ENCODE peak calls at places on chromosomes 2 and 18, in ten cellular contexts. F is adrenal gland, N is OCI-LY7, Q is pancreas, M is body of pancreas, G is aorta, H is heart left ventricle, B is PC-3, R is heart right ventricle, S is Peyer's patch. D is an unnamed sample. For H3K36me3 and H3K9me3, the result is how much of the 10 kb centered on the place peaks cover.

GRCh38 chr2:3214827-3215404 is 162.7 kb downstream of the EIPR1 start:
- DNase-seq in F (no peak), N (no peak), Q (no peak), M (no peak), G (no peak), H (no peak), B (no peak), R (no peak), S (no peak), D (no peak)

GRCh38 chr18:12362473-12363174 is 14.4 kb downstream of the AFG3L2 start:
- DNase-seq in F (peak), N (no peak), Q (no peak), M (no peak), G (no peak), H (peak), B (no peak), R (no peak), S (no peak), D (no peak)

GRCh38 chr2:229270551-229271410 is at the start of gene PID1:
- DNase-seq in F (peak), N (no peak), Q (no peak), M (peak), G (peak), H (no peak), B (peak), R (peak), S (no peak), D (peak)

GRCh38 chr2:98560256-98560771 is 48.0 kb downstream of the COA5 start:
- DNase-seq in F (peak), N (no peak), Q (no peak), M (no peak), G (peak), H (peak), B (peak), R (peak), S (no peak), D (no peak)

GRCh38 chr2:195343942-195344530 is 313.0 kb upstream of the SLC39A10 start:
- DNase-seq in F (no peak), N (no peak), Q (no peak), M (no peak), G (no peak), H (no peak), B (peak), R (no peak), S (no peak), D (no peak)

GRCh38 chr18:12679183-12679786 is 21.4 kb upstream of the SPIRE1 start:
- DNase-seq in F (peak), N (no peak), Q (no peak), M (peak), G (no peak), H (peak), B (peak), R (peak), S (peak), D (peak)

GRCh38 chr2:217261452-217261851 is 401.6 kb upstream of the TNP1 start:
- DNase-seq in F (no peak), N (no peak), Q (no peak), M (no peak), G (no peak), H (no peak), B (no peak), R (no peak), S (no peak), D (no peak)

GRCh38 chr2:170321526-170321925 is 143.6 kb downstream of the MYO3B start:
- DNase-seq in F (no peak), N (no peak), Q (no peak), M (no peak), G (no peak), H (no peak), B (no peak), R (no peak), S (no peak), D (no peak)

GRCh38 chr18:56637897-56638231 is 528 bp downstream of the TXNL1 start:
- DNase-seq in F (peak), N (peak), Q (no peak), M (peak), G (peak), H (no peak), B (peak), R (no peak), S (no peak), D (no peak)

GRCh38 chr2:39696072-39696471 is 30.4 kb downstream of the TMEM178A start:
- DNase-seq in F (no peak), N (no peak), Q (no peak), M (no peak), G (no peak), H (no peak), B (no peak), R (no peak), S (no peak), D (no peak)

GRCh38 chr18:44185981-44186380 is 494.7 kb upstream of the SETBP1 start:
- DNase-seq in F (no peak), N (no peak), Q (no peak), M (no peak), G (no peak), H (no peak), B (no peak), R (no peak), S (no peak), D (no peak)

GRCh38 chr2:167784071-167784400 is 463.4 kb downstream of the STK39 start:
- DNase-seq in F (no peak), N (no peak), Q (no peak), M (no peak), G (no peak), H (no peak), B (no peak), R (no peak), S (no peak), D (no peak)

GRCh38 chr2:17672583-17673317 is 80.9 kb downstream of the SMC6 start:
- DNase-seq in F (no peak), N (no peak), Q (no peak), M (no peak), G (no peak), H (no peak), B (peak), R (no peak), S (no peak), D (no peak)

GRCh38 chr2:230899786-230900185 is 25.3 kb downstream of the GPR55 start:
- DNase-seq in F (no peak), N (no peak), Q (no peak), M (no peak), G (peak), H (no peak), B (no peak), R (no peak), S (no peak), D (no peak)

GRCh38 chr18:74598350-74599001 is 806 bp downstream of the ZNF407 start:
- DNase-seq in F (peak), N (peak), Q (peak), M (peak), G (peak), H (peak), B (peak), R (peak), S (peak), D (peak)

GRCh38 chr2:200077838-200078237 is 122.5 kb downstream of the MAIP1 start:
- DNase-seq in F (no peak), N (no peak), Q (no peak), M (no peak), G (no peak), H (no peak), B (peak), R (no peak), S (no peak), D (no peak)

GRCh38 chr2:160358051-160358450 is 135.6 kb downstream of the RBMS1 start:
- DNase-seq in F (no peak), N (no peak), Q (no peak), M (no peak), G (no peak), H (no peak), B (peak), R (no peak), S (no peak), D (no peak)

GRCh38 chr2:60215295-60215990 is 338.0 kb downstream of the BCL11A start:
- DNase-seq in F (no peak), N (no peak), Q (peak), M (peak), G (no peak), H (no peak), B (no peak), R (no peak), S (peak), D (no peak)

GRCh38 chr18:46344416-46345180 is 240.4 kb downstream of the HAUS1 start:
- DNase-seq in F (no peak), N (no peak), Q (no peak), M (no peak), G (no peak), H (no peak), B (no peak), R (no peak), S (no peak), D (peak)

GRCh38 chr2:121634354-121635307 is 14.6 kb downstream of the CLASP1 start:
- DNase-seq in F (no peak), N (no peak), Q (no peak), M (no peak), G (no peak), H (no peak), B (peak), R (no peak), S (no peak), D (no peak)

GRCh38 chr2:237061356-237061755 is 24.3 kb upstream of the COPS8 start:
- DNase-seq in F (no peak), N (no peak), Q (no peak), M (no peak), G (no peak), H (no peak), B (no peak), R (no peak), S (no peak), D (no peak)

GRCh38 chr2:64404743-64405142 is 49.2 kb upstream of the LGALSL start:
- DNase-seq in F (peak), N (no peak), Q (peak), M (peak), G (no peak), H (peak), B (peak), R (peak), S (peak), D (peak)

GRCh38 chr18:49814147-49814499 is 790 bp upstream of the ACAA2 start:
- DNase-seq in F (peak), N (no peak), Q (peak), M (peak), G (peak), H (peak), B (peak), R (no peak), S (peak), D (peak)

GRCh38 chr2:67565761-67566160 is 168.6 kb downstream of the ETAA1 start:
- DNase-seq in F (no peak), N (no peak), Q (no peak), M (no peak), G (no peak), H (peak), B (peak), R (no peak), S (no peak), D (no peak)

GRCh38 chr2:217418090-217418489 is 558.2 kb upstream of the TNP1 start:
- DNase-seq in F (no peak), N (no peak), Q (no peak), M (no peak), G (no peak), H (no peak), B (no peak), R (no peak), S (no peak), D (no peak)

GRCh38 chr2:157761520-157761919 is 114.6 kb downstream of the ACVR1 start:
- DNase-seq in F (no peak), N (no peak), Q (no peak), M (no peak), G (no peak), H (no peak), B (peak), R (no peak), S (no peak), D (no peak)

GRCh38 chr2:112182581-112183034 is 44.4 kb downstream of the FBLN7 start:
- DNase-seq in F (no peak), N (no peak), Q (no peak), M (no peak), G (no peak), H (no peak), B (no peak), R (no peak), S (peak), D (no peak)

GRCh38 chr18:46571756-46572155 is 85.3 kb downstream of the LOXHD1 start:
- DNase-seq in F (no peak), N (no peak), Q (no peak), M (no peak), G (no peak), H (no peak), B (no peak), R (no peak), S (no peak), D (no peak)

GRCh38 chr18:77140439-77141109 is 8.0 kb upstream of the MBP start:
- DNase-seq in F (no peak), N (peak), Q (no peak), M (no peak), G (peak), H (no peak), B (no peak), R (no peak), S (peak), D (no peak)

GRCh38 chr2:240203842-240204270 is 63.4 kb upstream of the OTOS start:
- DNase-seq in F (no peak), N (no peak), Q (no peak), M (no peak), G (peak), H (no peak), B (no peak), R (no peak), S (no peak), D (peak)

GRCh38 chr18:74029161-74029560 is 118.5 kb downstream of the FBXO15 start:
- DNase-seq in F (no peak), N (no peak), Q (no peak), M (no peak), G (no peak), H (no peak), B (no peak), R (no peak), S (no peak), D (no peak)

GRCh38 chr2:204667990-204668389 is 122.7 kb downstream of the PARD3B start:
- DNase-seq in F (no peak), N (no peak), Q (no peak), M (no peak), G (no peak), H (no peak), B (no peak), R (no peak), S (no peak), D (no peak)

GRCh38 chr2:30675758-30676157 is 131.5 kb downstream of the CAPN13 start:
- DNase-seq in F (no peak), N (no peak), Q (no peak), M (no peak), G (no peak), H (no peak), B (no peak), R (no peak), S (no peak), D (no peak)

GRCh38 chr2:191686079-191686478 is 8.1 kb downstream of the NABP1 start:
- DNase-seq in F (no peak), N (no peak), Q (no peak), M (no peak), G (no peak), H (no peak), B (no peak), R (no peak), S (no peak), D (no peak)

GRCh38 chr2:5915926-5916325 is 223.7 kb downstream of the SOX11 start:
- DNase-seq in F (no peak), N (peak), Q (peak), M (peak), G (no peak), H (no peak), B (peak), R (no peak), S (no peak), D (no peak)

GRCh38 chr2:99878951-99879350 is 263.4 kb downstream of the AFF3 start:
- DNase-seq in F (no peak), N (no peak), Q (no peak), M (no peak), G (no peak), H (no peak), B (no peak), R (no peak), S (no peak), D (no peak)

GRCh38 chr18:74234326-74235171 is 57.2 kb downstream of the CYB5A start:
- DNase-seq in F (peak), N (no peak), Q (peak), M (peak), G (no peak), H (no peak), B (peak), R (no peak), S (peak), D (no peak)

GRCh38 chr2:46446871-46447568 is 32.3 kb upstream of the TMEM247 start:
- DNase-seq in F (no peak), N (no peak), Q (no peak), M (no peak), G (no peak), H (no peak), B (no peak), R (no peak), S (no peak), D (no peak)

DNA sequence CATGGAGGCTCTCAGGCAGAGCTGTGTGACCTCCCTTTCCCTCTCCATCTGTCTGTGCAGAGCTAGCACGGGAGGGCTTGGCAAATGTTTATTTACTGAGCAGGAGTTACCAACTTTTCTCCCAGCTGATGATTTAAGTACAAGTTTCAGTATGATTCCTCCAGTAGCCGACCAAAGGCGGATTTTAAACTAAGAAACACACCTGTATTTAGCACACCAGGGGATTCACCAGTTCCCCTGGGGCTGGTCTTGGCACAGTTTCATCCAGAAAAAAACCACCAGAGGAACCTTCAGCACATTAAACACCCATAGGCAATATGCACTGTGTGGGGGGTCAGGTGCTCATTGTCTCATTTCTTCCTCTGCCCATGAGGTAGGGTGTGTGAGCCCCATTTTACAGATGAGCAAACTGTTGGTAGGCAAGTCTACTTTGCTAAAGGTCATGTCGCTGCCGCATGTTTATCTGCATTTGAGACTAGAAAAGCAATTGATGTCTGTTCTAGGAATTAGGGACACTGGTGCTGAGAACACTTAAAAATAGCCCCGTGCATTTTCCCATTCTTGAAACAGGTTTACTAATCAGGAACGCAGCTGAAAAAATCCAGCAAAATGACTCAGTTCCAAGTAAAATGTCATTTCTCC is 167.0 kb upstream of the ID2 start:
- DNase-seq in F (no peak), N (peak), Q (no peak), M (no peak), G (no peak), H (no peak), B (no peak), R (no peak), S (no peak), D (no peak)
- H3K27ac ChIP-seq in F (no peak), N (peak), Q (no peak), M (no peak), G (no peak), H (peak), B (no peak), R (peak), S (peak), D (peak)

DNA sequence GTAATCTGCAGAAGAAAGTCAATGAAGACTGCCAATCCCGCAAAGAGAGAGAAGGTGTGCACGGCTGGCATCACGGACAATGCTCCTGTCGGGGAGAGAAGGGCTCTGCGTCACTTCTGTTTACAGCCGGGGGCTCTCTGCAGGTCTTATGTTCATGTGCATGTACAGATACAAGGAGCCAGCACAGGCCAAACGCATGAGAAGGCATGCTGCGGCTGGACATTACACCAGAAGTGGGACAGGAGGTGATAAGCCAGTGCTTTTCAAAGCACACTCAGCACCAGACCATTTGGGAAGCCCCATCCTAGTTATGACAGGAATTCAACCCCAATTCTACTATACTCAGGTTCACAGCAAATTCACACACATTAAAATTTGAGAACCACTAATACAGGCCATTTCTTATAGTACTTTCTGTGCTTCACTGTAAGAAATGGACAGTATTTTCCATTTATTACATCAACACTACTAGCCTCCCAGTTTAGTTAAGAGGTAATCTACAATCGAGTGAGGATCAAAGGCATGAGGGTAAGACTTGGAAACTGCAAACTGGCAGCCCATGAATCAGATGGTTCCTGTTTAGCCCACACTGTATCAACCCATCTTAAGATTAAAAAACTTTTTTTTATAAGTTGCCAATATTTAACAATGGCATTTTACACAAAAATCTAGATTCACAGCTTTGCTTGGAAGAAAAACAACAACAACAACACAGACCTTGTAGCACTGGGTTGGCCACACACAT is 38.2 kb downstream of the RMC1 start:
- DNase-seq in F (no peak), N (no peak), Q (no peak), M (no peak), G (no peak), H (no peak), B (no peak), R (no peak), S (no peak), D (no peak)
- H3K36me3 ChIP-seq in F (under half), N (half or more), Q (half or more), M (under half), G (under half), H (under half), B (half or more), R (half or more), S (under half), D (half or more)

DNA sequence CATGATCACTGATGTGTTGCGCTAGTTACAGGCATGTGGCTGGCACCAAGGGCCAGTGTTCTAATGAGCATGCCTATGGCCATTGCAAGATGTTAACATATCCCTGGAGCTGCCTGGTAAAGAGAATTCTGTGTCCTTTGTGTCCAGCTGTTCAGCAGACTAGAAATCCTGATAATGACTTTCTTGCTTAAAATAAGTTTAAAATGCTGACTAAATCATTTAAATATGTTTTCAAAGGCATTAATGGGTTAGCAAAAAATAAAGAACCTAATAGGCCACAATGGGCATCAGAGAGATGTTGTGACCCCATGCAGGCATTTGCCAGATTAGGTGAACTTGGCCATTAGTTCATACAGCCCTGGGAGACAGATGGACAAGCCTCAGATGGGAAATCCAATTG is 67.5 kb downstream of the GPR39 start:
- DNase-seq in F (no peak), N (no peak), Q (no peak), M (no peak), G (no peak), H (no peak), B (no peak), R (no peak), S (no peak), D (no peak)
- H3K9me3 ChIP-seq in F (under half), N (under half), Q (under half), M (under half), G (under half), H (under half), B (under half), R (under half), S (under half), D (under half)

DNA sequence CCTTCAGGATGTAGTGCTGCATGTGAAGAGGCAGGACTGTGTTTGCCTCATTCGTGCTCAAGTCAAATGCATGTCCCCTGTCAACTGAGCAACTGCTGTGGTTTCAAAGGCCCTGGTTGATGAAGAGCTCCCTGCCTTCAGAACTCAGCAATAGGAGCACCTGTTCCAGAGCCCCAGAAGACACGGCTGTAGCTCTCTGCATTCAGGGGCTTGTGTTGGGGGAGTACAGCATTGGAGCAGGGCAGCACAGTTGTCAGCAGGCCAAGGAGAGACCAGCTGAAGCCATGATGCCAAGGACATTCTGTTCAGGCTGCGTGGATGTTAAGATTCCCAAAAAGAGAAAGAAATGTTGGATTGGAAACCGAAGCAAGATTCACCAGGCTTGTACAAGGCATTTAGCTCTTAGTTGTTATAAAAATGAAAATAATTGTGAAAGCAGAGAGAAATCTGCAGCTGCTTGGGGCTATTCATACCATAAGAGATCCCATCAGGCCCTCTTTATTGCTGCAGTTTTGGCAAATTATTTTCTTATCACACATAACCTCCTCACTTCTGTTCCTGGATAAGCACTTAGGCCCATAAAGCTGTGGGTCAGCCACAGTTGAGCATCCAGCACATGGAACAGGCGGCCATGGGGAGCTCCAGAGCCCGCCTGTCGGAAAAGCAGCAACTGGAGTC is 252.4 kb upstream of the ZNF521 start:
- DNase-seq in F (no peak), N (no peak), Q (no peak), M (no peak), G (no peak), H (no peak), B (no peak), R (no peak), S (no peak), D (no peak)
- H3K27ac ChIP-seq in F (no peak), N (no peak), Q (no peak), M (no peak), G (no peak), H (no peak), B (no peak), R (no peak), S (no peak), D (no peak)